ENCODE peak calls at places on chromosomes 4 and X, in nine cellular contexts. One of them, this sample, is unnamed.

GRCh38 chr4:19983072-19983471 is 268.6 kb upstream of the SLIT2 start:
- DNase-seq in testis: no peak
- DNase-seq in DND-41: no peak
- DNase-seq in ascending aorta: no peak
- DNase-seq in transverse colon: no peak
- DNase-seq in pancreas: no peak
- DNase-seq in psoas muscle: no peak
- DNase-seq in GM23248: peak
- DNase-seq in keratinocyte: no peak
- DNase-seq in this sample: no peak

GRCh38 chrX:136694491-136695087 is 46.6 kb downstream of the CD40LG start:
- DNase-seq in pancreas: no peak
- DNase-seq in GM23248: peak
- DNase-seq in DND-41: peak
- DNase-seq in psoas muscle: no peak
- DNase-seq in ascending aorta: no peak
- DNase-seq in transverse colon: no peak
- DNase-seq in testis: no peak
- DNase-seq in keratinocyte: no peak
- DNase-seq in this sample: no peak

GRCh38 chr4:27474691-27475090 is 614.0 kb downstream of the STIM2 start:
- DNase-seq in ascending aorta: no peak
- DNase-seq in testis: no peak
- DNase-seq in GM23248: no peak
- DNase-seq in DND-41: no peak
- DNase-seq in transverse colon: no peak
- DNase-seq in pancreas: no peak
- DNase-seq in psoas muscle: no peak
- DNase-seq in keratinocyte: no peak
- DNase-seq in this sample: no peak

GRCh38 chr4:150130953-150131352 is 52.7 kb downstream of the DCLK2 start:
- DNase-seq in testis: no peak
- DNase-seq in psoas muscle: peak
- DNase-seq in pancreas: no peak
- DNase-seq in GM23248: peak
- DNase-seq in ascending aorta: no peak
- DNase-seq in DND-41: no peak
- DNase-seq in transverse colon: no peak
- DNase-seq in keratinocyte: no peak
- DNase-seq in this sample: no peak

GRCh38 chr4:94507708-94508107 is 56.0 kb downstream of the PDLIM5 start:
- DNase-seq in DND-41: no peak
- DNase-seq in ascending aorta: no peak
- DNase-seq in keratinocyte: no peak
- DNase-seq in testis: no peak
- DNase-seq in transverse colon: peak
- DNase-seq in psoas muscle: peak
- DNase-seq in pancreas: peak
- DNase-seq in GM23248: peak
- DNase-seq in this sample: no peak

GRCh38 chrX:48684134-48684533 is 535 bp downstream of the WAS start:
- DNase-seq in GM23248: no peak
- DNase-seq in testis: no peak
- DNase-seq in psoas muscle: no peak
- DNase-seq in keratinocyte: no peak
- DNase-seq in pancreas: no peak
- DNase-seq in ascending aorta: no peak
- DNase-seq in DND-41: no peak
- DNase-seq in transverse colon: no peak
- DNase-seq in this sample: no peak

GRCh38 chr4:44493924-44494323 is 45.3 kb upstream of the KCTD8 start:
- DNase-seq in testis: no peak
- DNase-seq in ascending aorta: no peak
- DNase-seq in keratinocyte: no peak
- DNase-seq in DND-41: no peak
- DNase-seq in psoas muscle: no peak
- DNase-seq in GM23248: peak
- DNase-seq in transverse colon: no peak
- DNase-seq in pancreas: no peak
- DNase-seq in this sample: no peak

GRCh38 chrX:33336783-33337182 is 125.4 kb upstream of the DMD start:
- DNase-seq in pancreas: no peak
- DNase-seq in testis: peak
- DNase-seq in psoas muscle: no peak
- DNase-seq in keratinocyte: no peak
- DNase-seq in GM23248: peak
- DNase-seq in transverse colon: no peak
- DNase-seq in ascending aorta: no peak
- DNase-seq in DND-41: no peak
- DNase-seq in this sample: peak

GRCh38 chrX:70423937-70424336 is 823 bp downstream of the GDPD2 start:
- DNase-seq in DND-41: no peak
- DNase-seq in GM23248: no peak
- DNase-seq in transverse colon: no peak
- DNase-seq in ascending aorta: no peak
- DNase-seq in psoas muscle: no peak
- DNase-seq in keratinocyte: no peak
- DNase-seq in pancreas: no peak
- DNase-seq in testis: no peak
- DNase-seq in this sample: no peak

GRCh38 chr4:26201119-26201518 is 119.7 kb upstream of the RBPJ start:
- DNase-seq in ascending aorta: no peak
- DNase-seq in testis: no peak
- DNase-seq in pancreas: no peak
- DNase-seq in psoas muscle: no peak
- DNase-seq in GM23248: peak
- DNase-seq in DND-41: no peak
- DNase-seq in transverse colon: no peak
- DNase-seq in keratinocyte: no peak
- DNase-seq in this sample: no peak

GRCh38 chr4:94571301-94571700 is 119.6 kb downstream of the PDLIM5 start:
- DNase-seq in GM23248: no peak
- DNase-seq in keratinocyte: no peak
- DNase-seq in DND-41: no peak
- DNase-seq in pancreas: no peak
- DNase-seq in testis: no peak
- DNase-seq in psoas muscle: no peak
- DNase-seq in transverse colon: no peak
- DNase-seq in ascending aorta: no peak
- DNase-seq in this sample: no peak

GRCh38 chrX:63128509-63128908 is 222.6 kb downstream of the SPIN4 start:
- DNase-seq in pancreas: no peak
- DNase-seq in DND-41: peak
- DNase-seq in psoas muscle: no peak
- DNase-seq in GM23248: peak
- DNase-seq in keratinocyte: no peak
- DNase-seq in testis: peak
- DNase-seq in transverse colon: no peak
- DNase-seq in ascending aorta: no peak
- DNase-seq in this sample: no peak

GRCh38 chr4:108783666-108784463 is 21.0 kb upstream of the ETNPPL start:
- DNase-seq in ascending aorta: no peak
- DNase-seq in keratinocyte: no peak
- DNase-seq in psoas muscle: no peak
- DNase-seq in DND-41: no peak
- DNase-seq in GM23248: peak
- DNase-seq in transverse colon: no peak
- DNase-seq in testis: no peak
- DNase-seq in pancreas: no peak
- DNase-seq in this sample: no peak

GRCh38 chr4:11741190-11741652 is 312.5 kb upstream of the HS3ST1 start:
- DNase-seq in GM23248: no peak
- DNase-seq in ascending aorta: no peak
- DNase-seq in psoas muscle: no peak
- DNase-seq in keratinocyte: no peak
- DNase-seq in transverse colon: no peak
- DNase-seq in DND-41: no peak
- DNase-seq in testis: no peak
- DNase-seq in pancreas: no peak
- DNase-seq in this sample: no peak

GRCh38 chrX:52923781-52924241 is 26.7 kb downstream of the FAM156B start:
- DNase-seq in DND-41: no peak
- DNase-seq in pancreas: no peak
- DNase-seq in psoas muscle: peak
- DNase-seq in GM23248: peak
- DNase-seq in transverse colon: peak
- DNase-seq in keratinocyte: no peak
- DNase-seq in ascending aorta: peak
- DNase-seq in testis: no peak
- DNase-seq in this sample: no peak

GRCh38 chr4:3287972-3288570 is 4.8 kb upstream of the RGS12 start:
- DNase-seq in keratinocyte: no peak
- DNase-seq in ascending aorta: no peak
- DNase-seq in DND-41: no peak
- DNase-seq in transverse colon: no peak
- DNase-seq in GM23248: no peak
- DNase-seq in testis: peak
- DNase-seq in pancreas: no peak
- DNase-seq in psoas muscle: no peak
- DNase-seq in this sample: no peak

GRCh38 chrX:83145910-83146309 is 362.2 kb upstream of the POU3F4 start:
- DNase-seq in psoas muscle: no peak
- DNase-seq in pancreas: no peak
- DNase-seq in DND-41: no peak
- DNase-seq in transverse colon: no peak
- DNase-seq in ascending aorta: no peak
- DNase-seq in keratinocyte: no peak
- DNase-seq in testis: no peak
- DNase-seq in GM23248: no peak
- DNase-seq in this sample: no peak
- H3K27ac ChIP-seq in psoas muscle: no peak
- H3K27ac ChIP-seq in pancreas: no peak
- H3K27ac ChIP-seq in DND-41: no peak
- H3K27ac ChIP-seq in transverse colon: no peak
- H3K27ac ChIP-seq in ascending aorta: no peak
- H3K27ac ChIP-seq in keratinocyte: no peak
- H3K27ac ChIP-seq in testis: no peak
- H3K27ac ChIP-seq in GM23248: no peak
- H3K27ac ChIP-seq in this sample: no peak

GRCh38 chrX:130885508-130885907 is 17.5 kb downstream of the ENOX2 start:
- DNase-seq in transverse colon: no peak
- DNase-seq in keratinocyte: no peak
- DNase-seq in GM23248: no peak
- DNase-seq in psoas muscle: no peak
- DNase-seq in ascending aorta: no peak
- DNase-seq in DND-41: no peak
- DNase-seq in pancreas: no peak
- DNase-seq in testis: no peak
- DNase-seq in this sample: no peak
- H3K27ac ChIP-seq in transverse colon: no peak
- H3K27ac ChIP-seq in keratinocyte: no peak
- H3K27ac ChIP-seq in GM23248: no peak
- H3K27ac ChIP-seq in psoas muscle: no peak
- H3K27ac ChIP-seq in ascending aorta: peak
- H3K27ac ChIP-seq in DND-41: no peak
- H3K27ac ChIP-seq in pancreas: no peak
- H3K27ac ChIP-seq in testis: no peak
- H3K27ac ChIP-seq in this sample: no peak

GRCh38 chr4:98627883-98628282 is 30.5 kb downstream of the TSPAN5 start:
- DNase-seq in transverse colon: no peak
- DNase-seq in keratinocyte: no peak
- DNase-seq in testis: no peak
- DNase-seq in ascending aorta: no peak
- DNase-seq in DND-41: no peak
- DNase-seq in psoas muscle: no peak
- DNase-seq in pancreas: no peak
- DNase-seq in GM23248: peak
- DNase-seq in this sample: no peak

GRCh38 chr4:98627477-98627876 is 30.9 kb downstream of the TSPAN5 start:
- DNase-seq in keratinocyte: no peak
- DNase-seq in ascending aorta: no peak
- DNase-seq in psoas muscle: no peak
- DNase-seq in GM23248: peak
- DNase-seq in testis: no peak
- DNase-seq in transverse colon: no peak
- DNase-seq in pancreas: no peak
- DNase-seq in DND-41: no peak
- DNase-seq in this sample: no peak

GRCh38 chr4:98625920-98626319 is 32.5 kb downstream of the TSPAN5 start:
- DNase-seq in testis: no peak
- DNase-seq in DND-41: no peak
- DNase-seq in psoas muscle: no peak
- DNase-seq in ascending aorta: no peak
- DNase-seq in transverse colon: no peak
- DNase-seq in pancreas: no peak
- DNase-seq in keratinocyte: no peak
- DNase-seq in GM23248: peak
- DNase-seq in this sample: no peak

GRCh38 chr4:98625399-98625798 is 33.0 kb downstream of the TSPAN5 start:
- DNase-seq in testis: no peak
- DNase-seq in psoas muscle: no peak
- DNase-seq in pancreas: no peak
- DNase-seq in transverse colon: no peak
- DNase-seq in DND-41: no peak
- DNase-seq in keratinocyte: no peak
- DNase-seq in ascending aorta: no peak
- DNase-seq in GM23248: peak
- DNase-seq in this sample: no peak

DNA sequence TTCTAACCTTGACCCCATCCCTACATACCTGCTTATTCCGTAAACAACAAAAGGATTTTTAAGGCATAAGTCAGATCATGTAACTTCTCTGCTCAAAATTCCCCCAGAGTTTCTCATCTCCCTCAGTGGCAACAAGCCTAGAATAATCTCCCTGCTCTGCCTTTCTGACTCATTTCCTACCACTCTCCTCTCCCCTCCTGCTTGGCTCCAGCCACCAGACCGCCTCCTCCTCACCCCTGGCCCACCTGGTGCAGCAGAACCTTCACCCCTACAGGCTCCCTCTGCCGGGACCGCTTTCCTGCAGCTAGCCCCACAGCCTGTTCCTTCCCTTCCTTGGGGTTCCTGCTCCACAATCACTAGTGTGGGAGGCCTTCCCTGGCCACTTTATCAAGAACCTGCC is 32.1 kb downstream of the TSPAN5 start:
- DNase-seq in ascending aorta: no peak
- DNase-seq in DND-41: no peak
- DNase-seq in psoas muscle: no peak
- DNase-seq in pancreas: no peak
- DNase-seq in keratinocyte: peak
- DNase-seq in transverse colon: no peak
- DNase-seq in testis: peak
- DNase-seq in GM23248: peak
- DNase-seq in this sample: no peak
- H3K27ac ChIP-seq in ascending aorta: peak
- H3K27ac ChIP-seq in DND-41: no peak
- H3K27ac ChIP-seq in psoas muscle: no peak
- H3K27ac ChIP-seq in pancreas: no peak
- H3K27ac ChIP-seq in keratinocyte: peak
- H3K27ac ChIP-seq in transverse colon: no peak
- H3K27ac ChIP-seq in testis: no peak
- H3K27ac ChIP-seq in GM23248: peak
- H3K27ac ChIP-seq in this sample: peak

DNA sequence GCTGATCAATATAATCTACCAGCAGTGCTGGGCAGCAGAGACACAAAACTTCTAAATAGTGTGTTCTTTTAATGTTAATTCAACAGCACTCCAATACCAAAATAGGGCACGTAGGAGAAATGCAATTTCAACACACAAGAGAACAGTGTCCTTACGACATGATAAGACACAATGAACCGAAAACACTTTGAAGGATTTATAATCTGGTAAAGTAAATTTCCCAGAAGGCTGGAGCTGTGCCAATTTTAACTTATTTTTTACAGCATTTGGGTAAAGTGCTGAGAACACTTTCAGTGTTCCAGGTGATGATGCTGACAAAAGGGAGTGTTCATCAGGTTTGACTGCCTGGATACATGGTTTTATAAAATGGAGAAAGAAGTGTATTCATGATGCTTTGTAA is 76.5 kb downstream of the MAPK10 start:
- DNase-seq in DND-41: no peak
- DNase-seq in psoas muscle: no peak
- DNase-seq in transverse colon: no peak
- DNase-seq in keratinocyte: no peak
- DNase-seq in GM23248: no peak
- DNase-seq in testis: no peak
- DNase-seq in ascending aorta: no peak
- DNase-seq in pancreas: no peak
- DNase-seq in this sample: no peak
- H3K27ac ChIP-seq in DND-41: no peak
- H3K27ac ChIP-seq in psoas muscle: no peak
- H3K27ac ChIP-seq in transverse colon: no peak
- H3K27ac ChIP-seq in keratinocyte: no peak
- H3K27ac ChIP-seq in GM23248: no peak
- H3K27ac ChIP-seq in testis: no peak
- H3K27ac ChIP-seq in ascending aorta: no peak
- H3K27ac ChIP-seq in pancreas: no peak
- H3K27ac ChIP-seq in this sample: no peak

This sample was measured in substantia nigra.